ENCODE peak calls at places on chromosomes 4 and X, in seven cellular contexts. One of them, this sample, is unnamed.

GRCh38 chrX:3449287-3449686 is 102.8 kb upstream of the MXRA5 start:
- DNase-seq in CD8-positive, alpha-beta T cell: no peak
- DNase-seq in lung: no peak
- DNase-seq in transverse colon: no peak
- DNase-seq in brain microvascular endothelial cell: no peak
- DNase-seq in gastrocnemius medialis: no peak
- DNase-seq in fibroblast of mammary gland: peak
- DNase-seq in this sample: no peak

GRCh38 chr4:107586321-107586720 is 133.7 kb downstream of the PAPSS1 start:
- DNase-seq in CD8-positive, alpha-beta T cell: no peak
- DNase-seq in lung: no peak
- DNase-seq in transverse colon: no peak
- DNase-seq in brain microvascular endothelial cell: no peak
- DNase-seq in gastrocnemius medialis: no peak
- DNase-seq in fibroblast of mammary gland: no peak
- DNase-seq in this sample: no peak

GRCh38 chrX:25112156-25112555 is 96.4 kb upstream of the ARX start:
- DNase-seq in CD8-positive, alpha-beta T cell: no peak
- DNase-seq in lung: no peak
- DNase-seq in transverse colon: no peak
- DNase-seq in brain microvascular endothelial cell: no peak
- DNase-seq in gastrocnemius medialis: no peak
- DNase-seq in fibroblast of mammary gland: no peak
- DNase-seq in this sample: no peak

GRCh38 chr4:94634266-94634665 is 123.5 kb upstream of the BMPR1B start:
- DNase-seq in CD8-positive, alpha-beta T cell: no peak
- DNase-seq in lung: no peak
- DNase-seq in transverse colon: no peak
- DNase-seq in brain microvascular endothelial cell: no peak
- DNase-seq in gastrocnemius medialis: no peak
- DNase-seq in fibroblast of mammary gland: peak
- DNase-seq in this sample: no peak

GRCh38 chr4:83556006-83556712 is 20.3 kb downstream of the GPAT3 start:
- DNase-seq in CD8-positive, alpha-beta T cell: no peak
- DNase-seq in lung: no peak
- DNase-seq in transverse colon: no peak
- DNase-seq in brain microvascular endothelial cell: no peak
- DNase-seq in gastrocnemius medialis: no peak
- DNase-seq in fibroblast of mammary gland: no peak
- DNase-seq in this sample: no peak

GRCh38 chr4:132992686-132993085 is 156.4 kb upstream of the PCDH10 start:
- DNase-seq in CD8-positive, alpha-beta T cell: no peak
- DNase-seq in lung: no peak
- DNase-seq in transverse colon: no peak
- DNase-seq in brain microvascular endothelial cell: no peak
- DNase-seq in gastrocnemius medialis: no peak
- DNase-seq in fibroblast of mammary gland: no peak
- DNase-seq in this sample: no peak

GRCh38 chr4:121900132-121900983 is 30.1 kb upstream of the BBS7 start:
- DNase-seq in CD8-positive, alpha-beta T cell: peak
- DNase-seq in lung: peak
- DNase-seq in transverse colon: peak
- DNase-seq in brain microvascular endothelial cell: peak
- DNase-seq in gastrocnemius medialis: no peak
- DNase-seq in fibroblast of mammary gland: peak
- DNase-seq in this sample: peak

GRCh38 chr4:95614684-95615205 is 66.0 kb upstream of the UNC5C start:
- DNase-seq in CD8-positive, alpha-beta T cell: no peak
- DNase-seq in lung: no peak
- DNase-seq in transverse colon: no peak
- DNase-seq in brain microvascular endothelial cell: no peak
- DNase-seq in gastrocnemius medialis: no peak
- DNase-seq in fibroblast of mammary gland: no peak
- DNase-seq in this sample: no peak

GRCh38 chr4:174209296-174209695 is 74.2 kb downstream of the FBXO8 start:
- DNase-seq in CD8-positive, alpha-beta T cell: no peak
- DNase-seq in lung: no peak
- DNase-seq in transverse colon: no peak
- DNase-seq in brain microvascular endothelial cell: no peak
- DNase-seq in gastrocnemius medialis: no peak
- DNase-seq in fibroblast of mammary gland: no peak
- DNase-seq in this sample: no peak

GRCh38 chr4:2364654-2365053 is 53.8 kb downstream of the ZFYVE28 start:
- DNase-seq in CD8-positive, alpha-beta T cell: peak
- DNase-seq in lung: no peak
- DNase-seq in transverse colon: peak
- DNase-seq in brain microvascular endothelial cell: peak
- DNase-seq in gastrocnemius medialis: no peak
- DNase-seq in fibroblast of mammary gland: peak
- DNase-seq in this sample: no peak

GRCh38 chr4:8915201-8916200 is 43.9 kb upstream of the HMX1 start:
- DNase-seq in CD8-positive, alpha-beta T cell: no peak
- DNase-seq in lung: no peak
- DNase-seq in transverse colon: no peak
- DNase-seq in brain microvascular endothelial cell: no peak
- DNase-seq in gastrocnemius medialis: no peak
- DNase-seq in fibroblast of mammary gland: no peak
- DNase-seq in this sample: no peak

GRCh38 chrX:63750846-63751245 is 34.2 kb downstream of the ARHGEF9 start:
- DNase-seq in CD8-positive, alpha-beta T cell: no peak
- DNase-seq in lung: no peak
- DNase-seq in transverse colon: no peak
- DNase-seq in brain microvascular endothelial cell: no peak
- DNase-seq in gastrocnemius medialis: no peak
- DNase-seq in fibroblast of mammary gland: no peak
- DNase-seq in this sample: no peak

GRCh38 chrX:63751481-63751880 is 33.5 kb downstream of the ARHGEF9 start:
- DNase-seq in CD8-positive, alpha-beta T cell: no peak
- DNase-seq in lung: no peak
- DNase-seq in transverse colon: no peak
- DNase-seq in brain microvascular endothelial cell: no peak
- DNase-seq in gastrocnemius medialis: no peak
- DNase-seq in fibroblast of mammary gland: no peak
- DNase-seq in this sample: no peak

GRCh38 chrX:63754141-63754859 is 30.7 kb downstream of the ARHGEF9 start:
- DNase-seq in CD8-positive, alpha-beta T cell: peak
- DNase-seq in lung: no peak
- DNase-seq in transverse colon: no peak
- DNase-seq in brain microvascular endothelial cell: no peak
- DNase-seq in gastrocnemius medialis: no peak
- DNase-seq in fibroblast of mammary gland: no peak
- DNase-seq in this sample: no peak

GRCh38 chrX:63754860-63755579 is 30.0 kb downstream of the ARHGEF9 start:
- DNase-seq in CD8-positive, alpha-beta T cell: peak
- DNase-seq in lung: peak
- DNase-seq in transverse colon: peak
- DNase-seq in brain microvascular endothelial cell: peak
- DNase-seq in gastrocnemius medialis: peak
- DNase-seq in fibroblast of mammary gland: peak
- DNase-seq in this sample: peak

GRCh38 chrX:63755892-63756291 is 29.1 kb downstream of the ARHGEF9 start:
- DNase-seq in CD8-positive, alpha-beta T cell: no peak
- DNase-seq in lung: no peak
- DNase-seq in transverse colon: no peak
- DNase-seq in brain microvascular endothelial cell: no peak
- DNase-seq in gastrocnemius medialis: no peak
- DNase-seq in fibroblast of mammary gland: no peak
- DNase-seq in this sample: no peak
- H3K4me3 ChIP-seq in CD8-positive, alpha-beta T cell: no peak
- H3K4me3 ChIP-seq in lung: no peak
- H3K4me3 ChIP-seq in transverse colon: no peak
- H3K4me3 ChIP-seq in brain microvascular endothelial cell: no peak
- H3K4me3 ChIP-seq in gastrocnemius medialis: no peak
- H3K4me3 ChIP-seq in fibroblast of mammary gland: no peak
- H3K4me3 ChIP-seq in this sample: no peak

GRCh38 chrX:136728393-136728792 is 52.3 kb downstream of the ARHGEF6 start:
- DNase-seq in CD8-positive, alpha-beta T cell: no peak
- DNase-seq in lung: no peak
- DNase-seq in transverse colon: no peak
- DNase-seq in brain microvascular endothelial cell: no peak
- DNase-seq in gastrocnemius medialis: no peak
- DNase-seq in fibroblast of mammary gland: no peak
- DNase-seq in this sample: no peak

GRCh38 chrX:136731207-136731782 is 49.4 kb downstream of the ARHGEF6 start:
- DNase-seq in CD8-positive, alpha-beta T cell: no peak
- DNase-seq in lung: no peak
- DNase-seq in transverse colon: no peak
- DNase-seq in brain microvascular endothelial cell: no peak
- DNase-seq in gastrocnemius medialis: no peak
- DNase-seq in fibroblast of mammary gland: no peak
- DNase-seq in this sample: no peak

GRCh38 chrX:136725446-136726104 is 55.2 kb downstream of the ARHGEF6 start:
- DNase-seq in CD8-positive, alpha-beta T cell: no peak
- DNase-seq in lung: no peak
- DNase-seq in transverse colon: no peak
- DNase-seq in brain microvascular endothelial cell: peak
- DNase-seq in gastrocnemius medialis: peak
- DNase-seq in fibroblast of mammary gland: peak
- DNase-seq in this sample: peak
- TF ChIP-seq CTCF in CD8-positive, alpha-beta T cell: no peak
- TF ChIP-seq CTCF in lung: no peak
- TF ChIP-seq CTCF in transverse colon: no peak
- TF ChIP-seq CTCF in brain microvascular endothelial cell: no peak
- TF ChIP-seq CTCF in gastrocnemius medialis: no peak
- TF ChIP-seq CTCF in fibroblast of mammary gland: no peak
- TF ChIP-seq CTCF in this sample: no peak

GRCh38 chr4:41185614-41186609 is 28.4 kb downstream of the APBB2 start:
- DNase-seq in CD8-positive, alpha-beta T cell: no peak
- DNase-seq in lung: no peak
- DNase-seq in transverse colon: no peak
- DNase-seq in brain microvascular endothelial cell: no peak
- DNase-seq in gastrocnemius medialis: no peak
- DNase-seq in fibroblast of mammary gland: no peak
- DNase-seq in this sample: no peak
- H3K4me3 ChIP-seq in CD8-positive, alpha-beta T cell: no peak
- H3K4me3 ChIP-seq in lung: no peak
- H3K4me3 ChIP-seq in transverse colon: no peak
- H3K4me3 ChIP-seq in brain microvascular endothelial cell: no peak
- H3K4me3 ChIP-seq in gastrocnemius medialis: no peak
- H3K4me3 ChIP-seq in fibroblast of mammary gland: no peak
- H3K4me3 ChIP-seq in this sample: no peak

DNA sequence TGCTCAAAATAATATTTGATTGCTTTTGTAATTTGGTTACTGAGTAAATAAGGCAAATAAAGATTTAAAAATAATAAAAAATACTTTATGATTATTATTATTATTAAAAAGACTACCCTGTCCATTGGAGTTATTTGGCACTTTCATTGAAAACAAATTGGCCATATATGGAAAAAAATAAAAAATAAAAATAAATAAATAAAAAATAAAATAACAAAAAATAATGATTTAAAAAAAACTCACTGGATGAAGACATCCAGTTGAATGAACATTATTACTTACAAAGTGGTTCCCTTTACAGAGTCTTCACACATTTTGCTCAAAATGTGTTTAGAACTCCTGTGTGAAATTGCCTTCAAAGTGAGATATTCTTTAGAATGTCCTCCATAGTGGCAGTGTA is 141.3 kb upstream of the ANXA3 start:
- DNase-seq in CD8-positive, alpha-beta T cell: no peak
- DNase-seq in lung: no peak
- DNase-seq in transverse colon: no peak
- DNase-seq in brain microvascular endothelial cell: no peak
- DNase-seq in gastrocnemius medialis: no peak
- DNase-seq in fibroblast of mammary gland: no peak
- DNase-seq in this sample: no peak
- TF ChIP-seq CTCF in CD8-positive, alpha-beta T cell: no peak
- TF ChIP-seq CTCF in lung: no peak
- TF ChIP-seq CTCF in transverse colon: no peak
- TF ChIP-seq CTCF in brain microvascular endothelial cell: no peak
- TF ChIP-seq CTCF in gastrocnemius medialis: no peak
- TF ChIP-seq CTCF in fibroblast of mammary gland: no peak
- TF ChIP-seq CTCF in this sample: no peak